ENCODE peak calls at places on chromosomes 6 and 20, in seven cellular contexts. B is GM06990, G is OCI-LY7, T is neural progenitor cell, F is adrenal gland, K is K562, X is Calu3. Z is an unnamed sample.

GRCh38 chr20:62114894-62115293 is 7.4 kb upstream of the LSM14B start:
- DNase-seq in B (no peak), G (no peak), T (no peak), F (no peak), K (no peak), X (no peak), Z (no peak)

GRCh38 chr6:120411394-120411793 is 922.9 kb downstream of the TBC1D32 start:
- DNase-seq in B (no peak), G (no peak), T (no peak), F (no peak), K (no peak), X (no peak), Z (no peak)

GRCh38 chr6:26519359-26519758 is 18.8 kb upstream of the HMGN4 start:
- DNase-seq in B (no peak), G (no peak), T (no peak), F (no peak), K (no peak), X (no peak), Z (no peak)

GRCh38 chr6:47780510-47781356 is 1.1 kb upstream of the OPN5 start:
- DNase-seq in B (no peak), G (peak), T (peak), F (peak), K (no peak), X (peak), Z (peak)

GRCh38 chr6:136701011-136701410 is 91.3 kb downstream of the MAP3K5 start:
- DNase-seq in B (no peak), G (no peak), T (no peak), F (no peak), K (no peak), X (no peak), Z (no peak)

GRCh38 chr6:167558213-167558869 is 233.5 kb downstream of the TTLL2 start:
- DNase-seq in B (no peak), G (no peak), T (no peak), F (peak), K (no peak), X (no peak), Z (no peak)

GRCh38 chr20:3312940-3313656 is 74.1 kb upstream of the SLC4A11 start:
- DNase-seq in B (no peak), G (no peak), T (no peak), F (peak), K (no peak), X (no peak), Z (no peak)

GRCh38 chr6:39881851-39882566 is 52.3 kb downstream of the MOCS1 start:
- DNase-seq in B (no peak), G (no peak), T (no peak), F (no peak), K (no peak), X (no peak), Z (no peak)

GRCh38 chr6:151765444-151765886 is 42.0 kb upstream of the ESR1 start:
- DNase-seq in B (peak), G (peak), T (peak), F (peak), K (peak), X (peak), Z (peak)

GRCh38 chr6:134379086-134379485 is 61.2 kb upstream of the SGK1 start:
- DNase-seq in B (peak), G (no peak), T (no peak), F (no peak), K (no peak), X (peak), Z (no peak)

GRCh38 chr6:105099371-105099770 is 80.4 kb downstream of the POPDC3 start:
- DNase-seq in B (no peak), G (no peak), T (no peak), F (no peak), K (no peak), X (no peak), Z (no peak)

GRCh38 chr6:115000736-115001135 is 657.9 kb upstream of the HS3ST5 start:
- DNase-seq in B (no peak), G (no peak), T (no peak), F (no peak), K (no peak), X (no peak), Z (no peak)

GRCh38 chr20:23048283-23049200 is 930 bp downstream of the THBD start:
- DNase-seq in B (peak), G (no peak), T (peak), F (peak), K (no peak), X (peak), Z (peak)

GRCh38 chr6:15256538-15257222 is 10.8 kb downstream of the JARID2 start:
- DNase-seq in B (no peak), G (no peak), T (no peak), F (no peak), K (no peak), X (no peak), Z (no peak)

GRCh38 chr6:131822119-131822518 is 14.3 kb downstream of the ENPP1 start:
- DNase-seq in B (no peak), G (no peak), T (no peak), F (no peak), K (no peak), X (no peak), Z (no peak)

GRCh38 chr6:35487653-35488516 is 9.0 kb downstream of the TEAD3 start:
- DNase-seq in B (no peak), G (no peak), T (peak), F (no peak), K (no peak), X (peak), Z (no peak)

GRCh38 chr20:40668449-40669228 is 20.4 kb downstream of the MAFB start:
- DNase-seq in B (no peak), G (no peak), T (no peak), F (no peak), K (no peak), X (peak), Z (no peak)

GRCh38 chr6:147170269-147170668 is 33.9 kb upstream of the STXBP5 start:
- DNase-seq in B (no peak), G (no peak), T (no peak), F (no peak), K (no peak), X (no peak), Z (no peak)

GRCh38 chr20:10137032-10137431 is 81.6 kb upstream of the SNAP25 start:
- DNase-seq in B (no peak), G (no peak), T (no peak), F (no peak), K (no peak), X (no peak), Z (no peak)

GRCh38 chr20:48624315-48625020 is 203.3 kb downstream of the PREX1 start:
- DNase-seq in B (no peak), G (no peak), T (no peak), F (no peak), K (no peak), X (no peak), Z (no peak)

GRCh38 chr6:392441-393390 is 1.2 kb downstream of the IRF4 start:
- DNase-seq in B (peak), G (peak), T (peak), F (no peak), K (no peak), X (no peak), Z (no peak)

GRCh38 chr6:111846511-111847409 is 26.5 kb downstream of the FYN start:
- DNase-seq in B (no peak), G (no peak), T (no peak), F (no peak), K (no peak), X (no peak), Z (no peak)

GRCh38 chr6:33297956-33298772 is 578 bp downstream of the RGL2 start:
- DNase-seq in B (peak), G (peak), T (peak), F (peak), K (peak), X (peak), Z (no peak)

GRCh38 chr6:43962458-43962857 is 164.8 kb downstream of the MRPL14 start:
- DNase-seq in B (no peak), G (no peak), T (no peak), F (no peak), K (no peak), X (no peak), Z (no peak)

GRCh38 chr6:134956676-134957075 is 6.8 kb upstream of the ALDH8A1 start:
- DNase-seq in B (no peak), G (no peak), T (no peak), F (no peak), K (no peak), X (no peak), Z (no peak)

GRCh38 chr6:129007819-129008218 is 124.9 kb downstream of the LAMA2 start:
- DNase-seq in B (no peak), G (no peak), T (no peak), F (no peak), K (no peak), X (no peak), Z (no peak)

GRCh38 chr6:33590531-33591198 is 10.6 kb upstream of the BAK1 start:
- DNase-seq in B (no peak), G (peak), T (no peak), F (no peak), K (peak), X (peak), Z (no peak)

GRCh38 chr6:137717074-137718073 is 149.7 kb upstream of the TNFAIP3 start:
- DNase-seq in B (no peak), G (no peak), T (no peak), F (no peak), K (no peak), X (no peak), Z (no peak)

GRCh38 chr6:123940551-123940950 is 136.9 kb downstream of the NKAIN2 start:
- DNase-seq in B (no peak), G (no peak), T (no peak), F (no peak), K (no peak), X (no peak), Z (no peak)

GRCh38 chr20:41408986-41409385 is 42.4 kb upstream of the EMILIN3 start:
- DNase-seq in B (no peak), G (no peak), T (no peak), F (no peak), K (no peak), X (no peak), Z (no peak)

GRCh38 chr6:122799140-122799539 is 10.1 kb downstream of the SMPDL3A start:
- DNase-seq in B (no peak), G (no peak), T (no peak), F (no peak), K (no peak), X (no peak), Z (no peak)

GRCh38 chr6:131862486-131862885 is 54.7 kb downstream of the ENPP1 start:
- DNase-seq in B (no peak), G (no peak), T (no peak), F (no peak), K (no peak), X (peak), Z (no peak)

GRCh38 chr6:138593100-138593877 is 94.0 kb upstream of the NHSL1 start:
- DNase-seq in B (peak), G (peak), T (no peak), F (peak), K (no peak), X (peak), Z (no peak)

GRCh38 chr6:41634657-41635056 is 3.6 kb upstream of the MDFI start:
- DNase-seq in B (no peak), G (no peak), T (peak), F (no peak), K (no peak), X (no peak), Z (no peak)

GRCh38 chr6:129748901-129749748 is 39.1 kb upstream of the ARHGAP18 start:
- DNase-seq in B (peak), G (no peak), T (no peak), F (no peak), K (no peak), X (no peak), Z (no peak)

GRCh38 chr6:87682310-87682709 is 19.7 kb downstream of the AKIRIN2 start:
- DNase-seq in B (peak), G (no peak), T (no peak), F (no peak), K (no peak), X (no peak), Z (no peak)

GRCh38 chr6:101650402-101651100 is 257.0 kb downstream of the GRIK2 start:
- DNase-seq in B (no peak), G (no peak), T (no peak), F (no peak), K (no peak), X (no peak), Z (no peak)

GRCh38 chr6:103122766-103123601 is 1729.5 kb downstream of the GRIK2 start:
- DNase-seq in B (no peak), G (peak), T (peak), F (peak), K (peak), X (peak), Z (peak)
- TF ChIP-seq CTCF in B (peak), G (peak), T (peak), F (no peak), K (peak), X (peak), Z (peak)

DNA sequence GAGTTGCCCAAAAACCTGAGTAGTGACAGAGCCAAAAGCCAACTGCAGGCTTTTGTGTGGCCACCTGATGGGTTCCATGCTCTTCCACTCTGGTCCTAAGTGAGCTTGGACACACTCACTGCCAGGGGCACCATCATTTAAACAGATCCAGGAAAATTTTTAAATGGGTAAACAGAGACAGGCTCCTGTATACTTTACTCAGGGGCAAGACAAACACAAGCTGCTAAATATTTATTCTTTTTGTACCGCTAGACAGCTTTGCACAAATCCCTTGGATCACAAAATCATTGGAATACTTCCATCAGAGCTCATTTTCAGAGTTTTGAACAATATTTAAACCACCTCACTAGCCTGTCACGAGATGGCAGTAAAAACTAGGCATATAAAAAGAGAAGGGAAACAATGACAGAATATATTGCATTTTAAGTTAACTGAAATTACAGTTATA is 31.4 kb downstream of the GCLC start:
- DNase-seq in B (no peak), G (no peak), T (no peak), F (no peak), K (no peak), X (no peak), Z (no peak)
- TF ChIP-seq CTCF in B (no peak), G (peak), T (no peak), F (no peak), K (no peak), X (no peak), Z (no peak)

DNA sequence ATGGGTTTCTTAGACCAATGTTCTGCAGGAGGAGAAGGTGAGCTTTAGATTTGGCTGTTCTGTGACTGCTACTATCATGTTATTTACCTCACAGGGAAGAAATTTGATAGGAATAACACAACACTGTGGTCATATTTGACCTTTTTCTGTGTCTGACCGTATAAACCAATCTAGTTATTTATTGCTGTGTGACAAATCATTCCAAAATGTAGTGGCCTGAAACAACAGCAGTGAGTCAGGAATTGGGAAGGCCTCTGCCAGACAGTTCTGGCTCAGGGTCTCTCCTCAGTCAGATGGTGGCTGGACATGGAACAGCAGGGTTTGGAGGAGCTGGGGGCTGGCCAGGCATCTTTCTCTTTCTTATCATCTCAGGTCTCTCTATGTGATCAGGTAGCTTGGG is 33.0 kb downstream of the RIPOR2 start:
- DNase-seq in B (no peak), G (no peak), T (no peak), F (peak), K (no peak), X (no peak), Z (no peak)
- TF ChIP-seq CTCF in B (no peak), G (no peak), T (no peak), F (no peak), K (no peak), X (no peak), Z (no peak)

DNA sequence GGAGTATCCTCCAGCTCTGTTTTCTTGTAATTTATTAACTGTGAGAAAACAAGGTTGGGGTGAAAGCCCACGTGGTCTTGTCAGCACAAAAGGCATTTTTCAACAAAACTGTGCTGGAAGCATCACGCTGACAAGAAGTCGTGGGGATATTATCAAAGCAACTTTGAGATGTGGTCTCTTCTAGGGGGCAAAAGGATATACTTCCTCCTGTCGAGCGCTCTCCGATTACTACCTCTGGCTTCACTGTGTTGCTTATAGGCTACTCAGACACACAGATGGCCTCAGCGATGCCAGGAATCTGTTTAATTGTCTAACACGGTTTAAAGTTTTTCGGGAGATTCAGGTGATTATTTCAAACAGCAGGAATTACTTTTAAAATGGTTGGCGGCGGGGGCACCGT is 275.9 kb upstream of the SOX4 start:
- DNase-seq in B (no peak), G (no peak), T (no peak), F (no peak), K (no peak), X (no peak), Z (no peak)
- TF ChIP-seq CTCF in B (no peak), G (no peak), T (no peak), F (no peak), K (no peak), X (no peak), Z (no peak)

Z was measured in neural crest cell.